ENCODE peak calls at places on chromosome 17, in nine cellular contexts. E is MM.1S; M is stimulated activated naive CD4-positive, alpha-beta T cell treated with Interleukin-2 at 50 U/mL for 16 hours; A is fibroblast of lung; T is CD8-positive, alpha-beta T cell; O is RWPE1; Q is cardiac fibroblast; Z is HS-27A; B is tibial artery. J is an unnamed sample.

GRCh38 chr17:57959929-57960328 is 4.7 kb upstream of the CUEDC1 start:
- DNase-seq in E (no peak), M (no peak), A (no peak), T (no peak), O (no peak), Q (no peak), Z (no peak), B (no peak), J (peak)

GRCh38 chr17:155576-155975 is 18.2 kb downstream of the SCGB1C2 start:
- DNase-seq in E (no peak), M (no peak), A (no peak), T (no peak), O (no peak), Q (no peak), Z (no peak), B (no peak), J (no peak)

GRCh38 chr17:75996665-75997590 is 3.7 kb upstream of the CDK3 start:
- DNase-seq in E (no peak), M (peak), A (peak), T (peak), O (peak), Q (peak), Z (no peak), B (no peak), J (peak)

GRCh38 chr17:7858487-7858832 is 657 bp downstream of the CYB5D1 start:
- DNase-seq in E (peak), M (peak), A (peak), T (no peak), O (no peak), Q (peak), Z (no peak), B (peak), J (peak)

GRCh38 chr17:81523139-81524062 is 4.8 kb upstream of the FSCN2 start:
- DNase-seq in E (no peak), M (no peak), A (peak), T (no peak), O (peak), Q (no peak), Z (no peak), B (peak), J (no peak)

GRCh38 chr17:65530158-65530984 is 31.1 kb downstream of the AXIN2 start:
- DNase-seq in E (no peak), M (no peak), A (no peak), T (no peak), O (no peak), Q (no peak), Z (no peak), B (peak), J (no peak)

GRCh38 chr17:62064791-62065563 is at the start of gene MED13:
- DNase-seq in E (peak), M (peak), A (peak), T (peak), O (peak), Q (peak), Z (no peak), B (peak), J (peak)

GRCh38 chr17:18314059-18314730 is 599 bp downstream of the TOP3A start:
- DNase-seq in E (no peak), M (no peak), A (peak), T (no peak), O (peak), Q (no peak), Z (no peak), B (no peak), J (no peak)

GRCh38 chr17:48997103-48997826 is at the start of gene IGF2BP1:
- DNase-seq in E (no peak), M (no peak), A (peak), T (no peak), O (no peak), Q (peak), Z (no peak), B (no peak), J (peak)

GRCh38 chr17:77200711-77201110 is 59.9 kb downstream of the SEC14L1 start:
- DNase-seq in E (no peak), M (no peak), A (peak), T (no peak), O (no peak), Q (peak), Z (no peak), B (peak), J (no peak)

GRCh38 chr17:82871056-82871775 is 31.4 kb upstream of the ZNF750 start:
- DNase-seq in E (no peak), M (no peak), A (no peak), T (no peak), O (no peak), Q (no peak), Z (no peak), B (no peak), J (no peak)

GRCh38 chr17:73657473-73658116 is 13.3 kb upstream of the SDK2 start:
- DNase-seq in E (no peak), M (no peak), A (peak), T (no peak), O (peak), Q (no peak), Z (no peak), B (no peak), J (no peak)

GRCh38 chr17:19242926-19243325 is 5.8 kb downstream of the EPN2 start:
- DNase-seq in E (no peak), M (no peak), A (no peak), T (no peak), O (no peak), Q (no peak), Z (no peak), B (no peak), J (no peak)

GRCh38 chr17:29110372-29110757 is 67.4 kb downstream of the PIPOX start:
- DNase-seq in E (no peak), M (no peak), A (no peak), T (no peak), O (no peak), Q (no peak), Z (no peak), B (no peak), J (no peak)

GRCh38 chr17:76166168-76166567 is 25.1 kb upstream of the FOXJ1 start:
- DNase-seq in E (no peak), M (no peak), A (peak), T (no peak), O (no peak), Q (peak), Z (no peak), B (no peak), J (no peak)

GRCh38 chr17:59527931-59528330 is 37.5 kb upstream of the DHX40 start:
- DNase-seq in E (no peak), M (no peak), A (no peak), T (no peak), O (no peak), Q (no peak), Z (no peak), B (no peak), J (no peak)

GRCh38 chr17:18119166-18119745 is 10.7 kb downstream of the MYO15A start:
- DNase-seq in E (no peak), M (no peak), A (no peak), T (no peak), O (no peak), Q (no peak), Z (no peak), B (no peak), J (no peak)

GRCh38 chr17:65243838-65244237 is 106.7 kb downstream of the RGS9 start:
- DNase-seq in E (no peak), M (no peak), A (peak), T (no peak), O (peak), Q (peak), Z (no peak), B (no peak), J (no peak)

GRCh38 chr17:75642221-75643032 is 9.2 kb downstream of the SMIM5 start:
- DNase-seq in E (peak), M (no peak), A (no peak), T (no peak), O (no peak), Q (no peak), Z (no peak), B (no peak), J (no peak)

GRCh38 chr17:39018267-39019134 is 51.3 kb upstream of the FBXO47 start:
- DNase-seq in E (no peak), M (peak), A (no peak), T (no peak), O (no peak), Q (no peak), Z (no peak), B (no peak), J (no peak)

GRCh38 chr17:14712471-14713075 is 411.7 kb downstream of the HS3ST3B1 start:
- DNase-seq in E (no peak), M (no peak), A (peak), T (no peak), O (no peak), Q (peak), Z (no peak), B (no peak), J (no peak)

GRCh38 chr17:81136366-81136765 is 28.9 kb upstream of the PVALEF start:
- DNase-seq in E (no peak), M (no peak), A (no peak), T (no peak), O (no peak), Q (no peak), Z (no peak), B (no peak), J (no peak)

GRCh38 chr17:7651097-7651958 is 602 bp downstream of the ATP1B2 start:
- DNase-seq in E (no peak), M (no peak), A (no peak), T (no peak), O (no peak), Q (no peak), Z (no peak), B (no peak), J (no peak)